ENCODE peak calls at places on chromosomes 16 and 17, in five cellular contexts. M, J, K, D and U are unnamed samples.

GRCh38 chr16:4489030-4489429 is 12.8 kb downstream of the HMOX2 start:
- DNase-seq in D (no peak), J (peak; percentile 26), K (no peak), M (no peak), U (peak; percentile 56)

GRCh38 chr17:15944720-15945492 is at the start of gene ADORA2B:
- DNase-seq in J (peak; percentile 85), K (peak; percentile 89), D (peak; percentile 74), M (no peak), U (peak; percentile 70)

GRCh38 chr16:68367034-68367433 is 56.2 kb downstream of the PRMT7 start:
- DNase-seq in K (peak; percentile 76), D (peak; percentile 58), M (no peak), J (peak; percentile 22), U (no peak)

GRCh38 chr16:8866118-8866883 is 2.5 kb downstream of the CARHSP1 start:
- DNase-seq in K (peak; percentile 96), D (peak; percentile 54), M (no peak), J (no peak), U (no peak)

GRCh38 chr16:5032748-5033167 is 977 bp downstream of the NAGPA start:
- DNase-seq in M (no peak), K (no peak), D (no peak), J (peak; percentile 18), U (no peak)

GRCh38 chr17:65633988-65634387 is 72.5 kb upstream of the AXIN2 start:
- DNase-seq in M (no peak), J (peak; percentile 89), D (no peak), K (no peak), U (no peak)

GRCh38 chr17:82349287-82349701 is 9.8 kb upstream of the TEX19 start:
- DNase-seq in M (no peak), D (no peak), J (no peak), K (no peak), U (no peak)

GRCh38 chr16:27748868-27749546 is 199.1 kb downstream of the KATNIP start:
- DNase-seq in K (peak; percentile 61), D (peak; percentile 42), M (peak; percentile 1), J (peak; percentile 62), U (peak; percentile 71)

GRCh38 chr17:80035687-80035936 is at the start of gene TBC1D16:
- DNase-seq in M (no peak), J (no peak), D (no peak), K (no peak), U (no peak)

GRCh38 chr16:9033125-9033830 is 58.2 kb upstream of the HAPSTR1 start:
- DNase-seq in J (peak; percentile 41), M (no peak), K (peak; percentile 86), D (peak; percentile 82), U (peak; percentile 37)

GRCh38 chr16:75471723-75472634 is 7.5 kb upstream of the TMEM170A start:
- DNase-seq in K (peak; percentile 69), J (peak; percentile 67), M (no peak), D (peak; percentile 70), U (peak; percentile 55)

GRCh38 chr16:71883193-71883848 is 661 bp downstream of the ZNF821 start:
- DNase-seq in K (no peak), J (peak; percentile 38), M (no peak), D (peak; percentile 55), U (peak; percentile 23)

GRCh38 chr17:31216053-31216751 is 80.8 kb downstream of the OMG start:
- DNase-seq in J (peak; percentile 68), M (peak; percentile 17), K (peak; percentile 60), D (peak; percentile 58), U (peak; percentile 14)

GRCh38 chr17:57597531-57598453 is 147.3 kb downstream of the CCDC182 start:
- DNase-seq in J (peak; percentile 67), D (peak; percentile 85), M (no peak), K (peak; percentile 89), U (peak; percentile 49)

GRCh38 chr16:49477250-49477895 is 103.8 kb downstream of the C16orf78 start:
- DNase-seq in J (no peak), D (no peak), M (no peak), K (no peak), U (no peak)

GRCh38 chr17:82007495-82008257 is 15.0 kb downstream of the CENPX start:
- DNase-seq in K (no peak), J (no peak), M (no peak), D (no peak), U (no peak)

GRCh38 chr17:36600936-36601302 is 464 bp upstream of the MRM1 start:
- DNase-seq in M (no peak), J (no peak), K (no peak), D (no peak), U (no peak)

GRCh38 chr17:13995856-13996635 is 73.3 kb upstream of the COX10 start:
- DNase-seq in K (no peak), J (no peak), M (no peak), D (no peak), U (no peak)

GRCh38 chr17:17885029-17885351 is 48.2 kb upstream of the SREBF1 start:
- DNase-seq in J (no peak), K (peak; percentile 52), M (no peak), D (no peak), U (no peak)

GRCh38 chr17:7109461-7110322 is 4.9 kb downstream of the ASGR2 start:
- DNase-seq in D (no peak), J (no peak), K (no peak), M (no peak), U (no peak)

GRCh38 chr16:1816396-1817275 is 10.0 kb downstream of the HAGH start:
- DNase-seq in D (no peak), K (no peak), M (no peak), J (no peak), U (no peak)

DNA sequence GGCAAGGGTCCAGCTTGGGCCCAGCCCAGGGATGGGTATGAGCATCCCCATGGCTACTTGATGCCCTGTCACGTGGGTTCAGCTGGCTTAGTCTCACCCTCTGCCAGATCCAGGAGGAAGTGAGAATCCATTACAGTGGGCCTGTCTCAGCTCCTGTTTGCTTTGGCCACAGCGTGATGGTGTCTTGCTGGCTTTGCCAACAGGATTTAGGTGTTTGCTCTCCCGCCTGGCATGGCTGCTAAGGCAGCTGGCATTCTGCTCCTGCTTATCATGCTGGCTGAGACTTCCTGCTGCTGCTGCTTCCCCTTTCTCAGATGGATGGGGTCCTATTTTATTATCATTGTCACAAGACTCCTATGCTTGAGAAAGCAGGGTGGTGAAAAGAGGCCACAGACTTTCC is 28.3 kb upstream of the HOXB13 start:
- DNase-seq in D (no peak), K (no peak), M (no peak), J (peak; percentile 13), U (no peak)
- TF ChIP-seq EZH2 in D (no peak), K (no peak), M (no peak), J (no peak), U (no peak)

GRCh38 chr17:3870871-3871306 is 22.0 kb downstream of the CAMKK1 start:
- DNase-seq in M (no peak), J (peak; percentile 66), D (peak; percentile 73), K (no peak), U (no peak)
- H3K4me3 ChIP-seq in M (no peak overlapping the region), J (no peak overlapping the region), D (no peak overlapping the region), K (no peak overlapping the region), U (no peak overlapping the region)

DNA sequence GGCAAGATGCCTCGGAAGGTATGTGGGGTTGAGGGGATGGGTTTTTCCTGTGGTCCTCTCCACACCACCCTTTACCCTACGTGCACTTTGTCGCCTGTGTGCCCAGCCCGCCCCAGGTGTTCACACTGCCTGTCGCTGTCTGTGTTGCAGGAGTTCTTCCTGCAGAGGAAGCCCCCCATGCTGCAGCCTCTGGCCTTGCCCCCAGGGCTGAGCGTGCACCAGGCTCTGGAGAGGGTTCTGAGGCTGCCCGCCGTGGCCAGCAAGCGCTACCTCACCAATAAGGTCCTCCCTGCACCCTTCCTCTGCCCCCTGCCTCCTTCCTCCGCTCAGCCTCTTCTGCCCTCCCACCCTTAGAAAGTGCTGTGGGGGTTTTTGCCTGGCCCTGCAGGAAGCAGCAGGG is 15.2 kb downstream of the PFAS start:
- DNase-seq in D (no peak), J (no peak), K (no peak), M (no peak), U (no peak)
- H3K36me3 ChIP-seq in D (peaks cover 84% of the 10 kb centered on the region), J (peaks cover 40% of the 10 kb centered on the region), K (peaks cover 1% of the 10 kb centered on the region), M (peaks cover 20% of the 10 kb centered on the region), U (peaks cover 7% of the 10 kb centered on the region)

GRCh38 chr17:48997827-48998556 is 807 bp downstream of the IGF2BP1 start:
- DNase-seq in D (peak; percentile 66), J (peak; percentile 35), K (peak; percentile 52), M (no peak), U (no peak)
- TF ChIP-seq EZH2 in D (no peak), J (no peak), K (no peak), M (no peak), U (peak; percentile 99)

GRCh38 chr17:45432405-45433113 is at the start of gene ARHGAP27:
- DNase-seq in M (no peak), J (peak; percentile 41), K (peak; percentile 54), D (no peak), U (peak; percentile 39)
- H3K4me3 ChIP-seq in M (peak within 1 kb of the TSS; percentile 86), J (peak within 1 kb of the TSS; percentile 82), K (peak within 1 kb of the TSS; percentile 61), D (peak within 1 kb of the TSS; percentile 39), U (peak within 1 kb of the TSS; percentile 82)

GRCh38 chr17:50699410-50699809 is 8.3 kb downstream of the ANKRD40 start:
- DNase-seq in M (no peak), D (no peak), K (no peak), J (no peak), U (no peak)
- H3K36me3 ChIP-seq in M (peaks cover 25% of the 10 kb centered on the region), D (peaks cover 75% of the 10 kb centered on the region), K (peaks cover 7% of the 10 kb centered on the region), J (peaks cover 23% of the 10 kb centered on the region), U (peaks cover 30% of the 10 kb centered on the region)

GRCh38 chr16:85261657-85262557 is 149.6 kb upstream of the CIBAR2 start:
- DNase-seq in K (no peak), M (no peak), D (no peak), J (no peak), U (no peak)
- TF ChIP-seq EZH2 in K (no peak), M (peak; percentile 15), D (no peak), J (no peak), U (no peak)